ENCODE peak calls at places on chromosomes 13 and 19, in four cellular contexts. H, Y, S and W are unnamed samples.

GRCh38 chr13:32917504-32917903 is 98.7 kb upstream of the KL start:
- DNase-seq in H (no peak), Y (no peak), S (no peak), W (no peak)

GRCh38 chr19:44640518-44640917 is 3.2 kb upstream of the PVR start:
- DNase-seq in H (peak; percentile 52), Y (no peak), S (no peak), W (no peak)

GRCh38 chr19:5826531-5827341 is 12.8 kb downstream of the FUT6 start:
- DNase-seq in H (no peak), Y (peak; percentile 97), S (peak; percentile 80), W (no peak)

GRCh38 chr13:19888799-19889198 is 25.4 kb upstream of the ZMYM5 start:
- DNase-seq in H (peak; percentile 38), Y (no peak), S (no peak), W (no peak)

GRCh38 chr13:97259787-97260641 is 37.9 kb downstream of the MBNL2 start:
- DNase-seq in H (peak; percentile 64), Y (no peak), S (no peak), W (no peak)

GRCh38 chr13:111025310-111025709 is 89.8 kb upstream of the ARHGEF7 start:
- DNase-seq in H (no peak), Y (no peak), S (no peak), W (no peak)

GRCh38 chr13:102729560-102730275 is 34.9 kb upstream of the METTL21C start:
- DNase-seq in H (peak; percentile 82), Y (no peak), S (no peak), W (peak; percentile 7)

GRCh38 chr13:41008349-41008980 is 10.7 kb downstream of the ELF1 start:
- DNase-seq in H (peak; percentile 72), Y (no peak), S (no peak), W (no peak)

GRCh38 chr13:98434060-98434459 is 142.8 kb downstream of the STK24 start:
- DNase-seq in H (no peak), Y (no peak), S (no peak), W (no peak)

DNA sequence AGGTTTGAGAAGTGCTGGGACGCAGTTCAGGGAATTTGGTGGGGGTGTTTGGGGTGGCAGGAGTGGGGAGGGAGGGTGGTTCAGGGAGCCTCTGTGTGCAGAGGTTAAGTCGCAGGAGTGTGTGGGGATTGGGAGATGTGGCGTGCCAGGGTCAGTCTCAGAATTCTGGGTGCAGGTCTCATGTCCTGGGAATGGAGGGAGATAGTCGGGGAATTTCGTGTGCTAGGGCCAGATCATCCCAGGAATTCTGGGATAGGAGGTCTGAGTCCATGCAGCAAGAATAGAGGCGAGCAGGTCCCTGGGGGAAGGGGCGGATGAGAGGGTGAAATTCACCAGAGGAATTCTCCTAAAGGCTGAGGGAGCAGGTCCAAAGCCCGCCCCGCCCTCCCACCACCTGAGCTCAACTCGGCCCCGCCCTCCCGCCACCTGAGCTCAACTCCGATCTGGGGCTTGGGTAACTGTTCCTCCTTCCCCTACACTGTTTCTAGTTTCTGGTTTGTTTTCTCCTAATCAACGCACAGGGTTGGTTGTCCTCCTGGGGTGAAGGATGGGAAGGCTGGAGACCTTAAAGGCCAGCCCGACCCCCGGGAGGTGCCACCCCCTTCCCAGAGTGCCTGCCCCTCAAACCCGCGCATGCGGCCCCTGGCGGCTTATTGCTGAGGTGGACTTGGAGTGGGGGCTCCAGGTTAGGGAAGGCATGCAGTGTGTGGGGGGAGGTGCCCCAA is 15.2 kb downstream of the KCNC3 start:
- DNase-seq in H (no peak), Y (peak; percentile 61), S (no peak), W (no peak)
- H3K4me3 ChIP-seq in H (no peak overlapping the region), Y (no peak overlapping the region), S (no peak overlapping the region), W (no peak overlapping the region)

GRCh38 chr19:27772059-27772458 is 1440.9 kb downstream of the UQCRFS1 start:
- DNase-seq in H (no peak), Y (no peak), S (no peak), W (no peak)

GRCh38 chr19:27765912-27766725 is 1446.8 kb downstream of the UQCRFS1 start:
- DNase-seq in H (no peak), Y (no peak), S (no peak), W (no peak)

GRCh38 chr19:27767234-27767633 is 1445.7 kb downstream of the UQCRFS1 start:
- DNase-seq in H (no peak), Y (no peak), S (no peak), W (no peak)

GRCh38 chr19:27773318-27774094 is 1439.4 kb downstream of the UQCRFS1 start:
- DNase-seq in H (no peak), Y (no peak), S (no peak), W (no peak)

DNA sequence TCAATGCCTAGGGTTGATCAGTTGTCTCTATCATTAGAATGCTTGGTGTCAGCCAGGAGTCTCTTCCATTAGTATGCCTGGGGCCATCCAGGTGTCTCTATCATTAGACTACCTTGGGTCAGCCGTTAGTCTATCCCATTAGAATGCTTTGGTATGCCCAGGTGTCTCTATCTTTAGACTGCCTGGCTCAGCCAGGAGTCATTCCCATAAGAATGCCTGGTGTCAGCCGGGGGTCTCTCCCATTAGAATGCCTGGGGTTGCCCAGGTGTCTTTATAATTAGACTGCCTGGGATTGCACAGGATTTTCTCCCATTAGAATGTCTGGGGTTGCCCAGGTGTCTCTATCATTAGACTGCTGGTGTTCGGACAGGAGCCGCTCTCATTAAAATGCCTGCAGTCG is 1442.9 kb downstream of the UQCRFS1 start:
- DNase-seq in H (no peak), Y (no peak), S (no peak), W (no peak)
- TF ChIP-seq CTCF in H (no peak), Y (no peak), S (no peak), W (no peak)

GRCh38 chr13:72113070-72113469 is 246.1 kb upstream of the DACH1 start:
- DNase-seq in H (no peak), Y (no peak), S (no peak), W (no peak)

GRCh38 chr13:72109863-72110262 is 242.9 kb upstream of the DACH1 start:
- DNase-seq in H (peak; percentile 49), Y (peak; percentile 23), S (no peak), W (no peak)

DNA sequence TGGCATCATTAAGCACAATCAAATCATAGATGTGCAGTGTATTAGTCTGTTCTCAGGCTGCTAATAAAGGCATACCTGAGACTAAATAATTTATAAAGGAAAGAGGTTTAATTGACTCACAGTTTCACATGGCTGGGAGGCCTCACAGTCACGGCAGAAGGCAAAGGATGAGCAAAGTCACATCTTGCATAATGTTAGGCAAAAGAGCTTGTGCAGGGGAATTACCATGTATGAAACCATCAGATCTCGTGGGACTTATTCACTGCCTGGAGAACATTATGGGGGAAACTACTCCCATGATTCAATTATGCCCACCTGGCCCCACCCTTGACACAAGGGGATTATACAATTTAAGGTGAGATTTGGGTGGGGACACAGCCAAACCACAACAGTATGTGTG is 245.2 kb upstream of the DACH1 start:
- DNase-seq in H (no peak), Y (no peak), S (no peak), W (no peak)
- H3K4me3 ChIP-seq in H (no peak overlapping the region), Y (no peak overlapping the region), S (no peak overlapping the region), W (no peak overlapping the region)

GRCh38 chr19:958967-959685 is 25.0 kb upstream of the WDR18 start:
- DNase-seq in H (peak; percentile 26), Y (no peak), S (no peak), W (no peak)
- TF ChIP-seq CTCF in H (no peak), Y (no peak), S (no peak), W (no peak)

DNA sequence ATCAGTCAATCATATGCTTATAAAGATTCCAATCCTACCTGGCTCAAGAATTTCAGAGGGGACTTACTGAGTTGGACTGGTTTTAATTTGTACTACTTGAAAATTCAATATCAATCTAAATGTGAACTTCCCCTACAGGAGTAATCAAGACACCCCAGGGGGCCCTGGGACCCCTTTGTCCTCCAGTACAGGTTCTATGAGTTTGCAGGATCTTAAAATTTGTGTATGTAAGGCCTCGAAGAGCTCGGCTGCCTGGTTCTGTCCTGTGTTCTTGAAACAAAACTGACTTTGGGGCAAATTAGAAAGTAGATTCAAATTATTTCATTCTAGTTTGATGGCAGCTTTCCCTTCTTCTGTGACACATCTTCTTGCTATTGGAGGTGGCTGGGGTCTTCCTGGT is 261.3 kb downstream of the KCNRG start:
- DNase-seq in H (no peak), Y (no peak), S (no peak), W (no peak)
- H3K4me3 ChIP-seq in H (no peak overlapping the region), Y (no peak overlapping the region), S (no peak overlapping the region), W (no peak overlapping the region)

DNA sequence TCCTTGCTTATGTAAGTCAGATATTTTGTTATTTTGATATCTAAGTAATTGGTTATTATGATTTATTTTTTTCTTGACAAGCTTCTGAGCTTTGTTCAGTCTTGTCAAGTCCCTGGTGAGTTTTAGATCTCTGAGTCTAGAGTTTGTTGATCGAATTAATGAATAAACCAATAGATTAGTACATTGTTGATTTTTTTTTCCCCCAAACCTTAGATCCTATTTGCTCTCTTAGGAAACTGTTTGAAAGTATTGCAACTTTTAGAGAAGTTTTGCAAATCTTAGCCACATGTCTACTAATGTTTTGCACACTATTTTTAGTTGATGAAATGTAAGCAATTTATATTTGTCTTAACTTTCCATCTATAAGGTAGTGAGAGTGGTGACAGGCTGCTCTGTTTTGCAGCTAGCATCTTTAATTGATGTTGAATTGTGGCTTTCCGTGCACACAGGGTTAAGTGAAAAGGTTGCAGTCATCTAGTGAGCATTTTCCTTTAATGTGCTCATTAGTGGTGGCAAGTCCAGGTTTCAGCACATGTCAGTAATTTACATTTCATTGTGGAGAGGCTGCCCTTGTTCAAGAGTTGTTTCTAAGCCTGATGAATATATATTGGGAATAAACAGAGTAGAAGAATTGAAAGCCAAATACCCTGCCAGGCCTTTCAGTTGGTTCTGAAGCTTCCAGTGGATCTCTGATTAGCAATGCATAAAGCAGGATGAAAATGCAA is 86.3 kb downstream of the PCCA start:
- DNase-seq in H (no peak), Y (no peak), S (no peak), W (no peak)
- TF ChIP-seq CTCF in H (no peak), Y (no peak), S (no peak), W (no peak)

GRCh38 chr13:46168818-46169217 is 13.2 kb downstream of the LCP1 start:
- DNase-seq in H (no peak), Y (no peak), S (no peak), W (no peak)

GRCh38 chr13:46166947-46167610 is 14.9 kb downstream of the LCP1 start:
- DNase-seq in H (no peak), Y (no peak), S (no peak), W (no peak)

GRCh38 chr13:46170268-46170667 is 11.7 kb downstream of the LCP1 start:
- DNase-seq in H (no peak), Y (no peak), S (no peak), W (no peak)

GRCh38 chr13:46166221-46166584 is 15.8 kb downstream of the LCP1 start:
- DNase-seq in H (no peak), Y (no peak), S (no peak), W (no peak)

GRCh38 chr13:46168341-46168740 is 13.6 kb downstream of the LCP1 start:
- DNase-seq in H (no peak), Y (no peak), S (peak; percentile 65), W (peak; percentile 88)
- H3K4me3 ChIP-seq in H (no peak overlapping the region), Y (no peak overlapping the region), S (no peak overlapping the region), W (peak overlapping the region; percentile 63)

GRCh38 chr13:52179925-52180324 is 20.5 kb upstream of the NEK3 start:
- DNase-seq in H (no peak), Y (no peak), S (no peak), W (no peak)
- TF ChIP-seq CTCF in H (no peak), Y (no peak), S (no peak), W (no peak)